ENCODE peak calls at places on chromosomes 5 and 9, in five cellular contexts. U, K, Q, S and H are unnamed samples.

GRCh38 chr9:137255448-137256114 is 454 bp downstream of the NELFB start:
- DNase-seq in S (no peak), Q (no peak), K (peak; percentile 11), U (peak; percentile 46), H (no peak)

GRCh38 chr9:124964604-124965003 is 23.7 kb upstream of the GOLGA1 start:
- DNase-seq in U (no peak), K (no peak), S (no peak), Q (no peak), H (no peak)

GRCh38 chr5:170211575-170212334 is 21.0 kb upstream of the C5orf58 start:
- DNase-seq in U (no peak), Q (no peak), K (no peak), S (no peak), H (no peak)

GRCh38 chr5:34599471-34600117 is 56.5 kb upstream of the RAI14 start:
- DNase-seq in K (no peak), U (peak; percentile 10), Q (no peak), S (no peak), H (no peak)

GRCh38 chr9:85041737-85042136 is 372.2 kb downstream of the NTRK2 start:
- DNase-seq in U (no peak), K (no peak), Q (no peak), S (no peak), H (no peak)

GRCh38 chr9:131257266-131258025 is 18.9 kb downstream of the FAM78A start:
- DNase-seq in Q (no peak), K (peak; percentile 69), S (no peak), U (no peak), H (no peak)

GRCh38 chr5:62578540-62578939 is at the start of gene LRRC70:
- DNase-seq in S (no peak), U (peak; percentile 74), Q (no peak), K (no peak), H (peak; percentile 9)

GRCh38 chr9:74609671-74610416 is 112.7 kb downstream of the RORB start:
- DNase-seq in K (no peak), U (no peak), Q (no peak), S (no peak), H (no peak)

GRCh38 chr5:51227963-51228515 is 155.2 kb upstream of the ISL1 start:
- DNase-seq in Q (no peak), K (no peak), S (no peak), U (no peak), H (no peak)

GRCh38 chr5:169404223-169404622 is 103.3 kb upstream of the SLIT3 start:
- DNase-seq in S (no peak), U (no peak), Q (no peak), K (no peak), H (no peak)

GRCh38 chr5:6703791-6704190 is 9.4 kb upstream of the TENT4A start:
- DNase-seq in Q (no peak), U (no peak), K (no peak), S (no peak), H (no peak)

GRCh38 chr5:132629230-132629944 is 28.6 kb upstream of the IL13 start:
- DNase-seq in Q (no peak), S (no peak), K (no peak), U (no peak), H (no peak)

GRCh38 chr9:109124089-109124488 is 4.3 kb upstream of the TMEM245 start:
- DNase-seq in K (no peak), U (peak; percentile 40), S (no peak), Q (no peak), H (no peak)

GRCh38 chr5:172361566-172362238 is 78.1 kb upstream of the UBTD2 start:
- DNase-seq in U (no peak), K (no peak), Q (no peak), S (no peak), H (no peak)
- TF ChIP-seq TAF1 in U (no peak), K (no peak), Q (no peak), S (no peak), H (no peak)

DNA sequence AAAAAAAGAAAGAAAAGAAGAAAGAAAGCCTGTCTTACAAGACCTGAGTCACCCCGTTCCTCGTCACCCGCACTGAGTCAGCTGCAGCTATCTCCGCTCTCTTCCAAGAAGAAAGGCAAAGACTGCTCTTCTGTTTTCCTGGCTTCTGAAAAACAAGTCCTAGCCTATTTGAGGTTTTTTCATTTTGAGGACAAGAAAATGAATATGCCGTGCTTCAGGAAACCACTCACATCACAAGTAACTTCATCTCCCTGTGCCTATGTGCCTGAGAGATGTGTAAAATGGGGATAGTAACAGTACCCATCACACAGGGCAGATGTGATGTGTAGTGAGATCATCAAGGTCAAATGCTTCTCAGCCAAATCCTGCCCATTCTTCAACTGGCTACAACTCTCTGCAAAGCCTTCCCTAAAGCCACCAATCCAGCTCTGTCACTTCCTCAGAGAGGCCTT is 78.4 kb downstream of the GLDC start:
- DNase-seq in Q (no peak), S (no peak), U (no peak), K (no peak), H (no peak)
- TF ChIP-seq POLR2AphosphoS5 in Q (no peak), S (no peak), U (no peak), K (no peak), H (no peak)

DNA sequence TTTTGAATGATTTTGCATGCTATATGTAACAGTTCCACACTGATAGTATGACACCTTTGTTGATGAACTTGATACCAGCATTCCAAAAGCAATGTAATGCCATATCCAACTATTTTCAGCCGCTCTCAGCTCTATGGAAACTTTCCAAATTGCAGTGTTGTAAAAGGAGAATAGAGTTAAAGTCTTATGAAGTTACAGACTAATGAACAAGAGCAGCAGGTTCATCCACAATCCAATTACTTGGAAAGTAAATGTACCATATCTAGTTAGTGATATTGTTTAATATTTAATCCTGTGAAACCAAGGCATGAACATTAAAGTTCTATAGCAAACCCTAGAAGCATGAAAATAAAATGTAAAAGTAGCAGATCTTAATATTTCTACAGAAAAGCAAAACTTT is 418.2 kb downstream of the TUSC1 start:
- DNase-seq in S (no peak), U (no peak), Q (no peak), K (no peak), H (no peak)
- TF ChIP-seq TAF1 in S (no peak), U (no peak), Q (no peak), K (no peak), H (no peak)

GRCh38 chr9:34989056-34989945 is at the start of gene DNAJB5:
- DNase-seq in U (peak; percentile 97), K (peak; percentile 96), Q (peak; percentile 89), S (peak; percentile 100), H (peak; percentile 96)

GRCh38 chr9:34987160-34988040 is 2.1 kb upstream of the DNAJB5 start:
- DNase-seq in K (no peak), Q (no peak), S (no peak), U (no peak), H (no peak)

GRCh38 chr9:34989946-34990635 is 546 bp downstream of the DNAJB5 start:
- DNase-seq in Q (no peak), S (peak; percentile 84), U (no peak), K (peak; percentile 59), H (no peak)

GRCh38 chr9:34986541-34987047 is 3.0 kb upstream of the DNAJB5 start:
- DNase-seq in K (no peak), U (no peak), S (no peak), Q (no peak), H (no peak)

DNA sequence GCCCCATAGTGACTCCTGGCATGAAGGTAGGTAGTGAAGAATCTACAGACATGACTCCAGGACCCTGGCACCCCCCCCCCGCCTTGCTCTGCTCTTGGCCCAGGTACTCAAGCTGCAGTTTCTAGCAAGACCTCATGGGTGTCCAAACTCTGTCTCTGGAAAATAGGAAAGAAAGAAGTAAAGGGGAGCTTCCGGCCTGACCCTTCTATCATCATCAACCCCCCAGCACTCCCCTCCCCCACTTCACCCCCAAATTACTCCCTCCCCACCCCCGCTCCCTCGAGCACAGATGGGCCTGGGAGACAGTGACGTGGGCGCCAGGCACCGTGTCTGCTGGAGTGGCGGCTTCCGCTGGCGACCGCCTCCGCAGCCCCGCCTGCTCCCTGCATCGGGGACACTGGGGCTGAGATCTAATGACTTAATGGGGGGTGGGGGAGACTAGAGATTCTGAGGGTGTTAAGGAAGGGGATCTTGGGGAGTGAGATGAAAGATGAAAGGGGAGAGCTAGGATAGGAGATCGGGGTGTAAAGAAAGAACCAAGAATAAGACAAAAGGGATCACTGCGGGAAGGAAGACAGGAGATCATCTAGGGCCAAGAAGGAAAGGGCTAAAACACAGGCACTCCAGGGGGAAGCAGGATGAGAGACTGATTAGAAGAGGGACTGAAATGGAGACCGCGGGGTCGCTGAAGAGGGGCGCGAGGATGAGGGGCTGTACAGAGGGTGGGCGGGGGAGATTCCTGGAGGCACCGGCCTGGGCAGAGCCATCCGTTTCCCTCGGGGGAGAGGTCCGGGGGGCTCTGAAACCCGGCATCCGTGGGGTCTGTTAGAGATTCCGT is 1.1 kb upstream of the DNAJB5 start:
- DNase-seq in U (no peak), S (no peak), Q (no peak), K (peak; percentile 36), H (no peak)
- TF ChIP-seq POLR2AphosphoS5 in U (no peak), S (no peak), Q (no peak), K (no peak), H (no peak)

GRCh38 chr5:98454407-98454806 is 319.1 kb upstream of the RGMB start:
- DNase-seq in S (no peak), K (no peak), U (no peak), Q (no peak), H (no peak)
- TF ChIP-seq TAF1 in S (no peak), K (no peak), U (no peak), Q (no peak), H (no peak)

DNA sequence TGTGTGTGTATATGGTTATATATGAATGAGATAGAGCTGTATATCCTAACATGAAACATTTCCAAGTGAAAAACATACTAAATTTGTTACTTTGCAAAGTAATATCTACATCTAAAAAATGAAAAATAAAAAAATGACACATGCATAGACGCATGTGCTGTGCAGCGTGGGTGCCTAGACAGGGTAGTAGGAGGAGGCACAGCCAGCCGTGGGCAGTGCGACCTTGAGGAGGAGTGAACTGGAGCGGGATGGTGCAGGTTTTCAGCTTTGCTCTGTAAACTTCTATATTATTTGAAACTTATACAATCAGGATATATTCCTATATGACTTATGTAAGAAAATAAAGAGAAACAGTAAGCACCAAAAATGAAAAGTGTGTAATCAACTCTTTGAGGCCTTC is 15.0 kb upstream of the GLRX start:
- DNase-seq in K (no peak), Q (no peak), S (no peak), U (no peak), H (no peak)
- TF ChIP-seq POLR2AphosphoS5 in K (no peak), Q (no peak), S (no peak), U (no peak), H (no peak)

GRCh38 chr9:87505869-87506678 is 8.4 kb downstream of the DAPK1 start:
- DNase-seq in U (peak; percentile 96), Q (no peak), K (no peak), S (no peak), H (no peak)

GRCh38 chr9:87502446-87503232 is 5.0 kb downstream of the DAPK1 start:
- DNase-seq in U (no peak), K (no peak), Q (no peak), S (no peak), H (no peak)

GRCh38 chr9:87501806-87502205 is 4.1 kb downstream of the DAPK1 start:
- DNase-seq in Q (no peak), S (no peak), K (no peak), U (no peak), H (no peak)

GRCh38 chr9:87503970-87504369 is 6.3 kb downstream of the DAPK1 start:
- DNase-seq in K (no peak), S (no peak), U (peak; percentile 10), Q (no peak), H (no peak)

GRCh38 chr9:87504938-87505337 is 7.3 kb downstream of the DAPK1 start:
- DNase-seq in Q (no peak), S (no peak), K (no peak), U (peak; percentile 51), H (no peak)
- TF ChIP-seq TAF1 in Q (no peak), S (no peak), K (no peak), U (no peak), H (no peak)